ENCODE peak calls at places on chromosomes 4 and X, in four cellular contexts. P, Z, H and C are unnamed samples.

GRCh38 chr4:32824321-32824720 is 2104.2 kb downstream of the PCDH7 start:
- DNase-seq in Z (no peak), H (no peak), P (no peak), C (no peak)

GRCh38 chr4:35730414-35730813 is 513.9 kb downstream of the ARAP2 start:
- DNase-seq in H (no peak), P (no peak), Z (no peak), C (no peak)

GRCh38 chr4:165208322-165208652 is 926 bp downstream of the KLHL2 start:
- DNase-seq in H (no peak), Z (no peak), P (no peak), C (no peak)

GRCh38 chrX:75522565-75523411 is at the start of gene ZDHHC15:
- DNase-seq in P (no peak), H (no peak), Z (peak; percentile 63), C (peak; percentile 72)

GRCh38 chrX:66200855-66201795 is 37.1 kb downstream of the HEPH start:
- DNase-seq in P (no peak), H (no peak), Z (no peak), C (no peak)

GRCh38 chr4:158869001-158869400 is 100.2 kb downstream of the FNIP2 start:
- DNase-seq in H (no peak), Z (no peak), P (no peak), C (no peak)

GRCh38 chrX:110852180-110852579 is 56.6 kb upstream of the CHRDL1 start:
- DNase-seq in P (no peak), H (no peak), Z (no peak), C (no peak)

GRCh38 chrX:69097451-69098236 is 67.6 kb downstream of the PJA1 start:
- DNase-seq in H (no peak), P (no peak), Z (no peak), C (no peak)

GRCh38 chrX:10350221-10350620 is 193.4 kb downstream of the CLCN4 start:
- DNase-seq in P (no peak), H (no peak), Z (no peak), C (no peak)

GRCh38 chr4:158996669-158997074 is 106.2 kb upstream of the RAPGEF2 start:
- DNase-seq in P (no peak), Z (no peak), H (peak; percentile 91), C (no peak)

GRCh38 chrX:43973249-43973672 is at the start of gene NDP:
- DNase-seq in Z (no peak), H (no peak), P (no peak), C (no peak)

GRCh38 chr4:99201687-99202086 is 17.4 kb downstream of the ADH6 start:
- DNase-seq in Z (no peak), H (no peak), P (no peak), C (no peak)

GRCh38 chr4:125387770-125388169 is 73.0 kb downstream of the FAT4 start:
- DNase-seq in H (no peak), Z (no peak), P (no peak), C (no peak)

GRCh38 chrX:70039758-70040157 is 10.0 kb downstream of the AWAT2 start:
- DNase-seq in Z (no peak), P (no peak), H (no peak), C (no peak)